ENCODE peak calls at places on chromosomes 6 and 20, in five cellular contexts. P is IMR-90, G is H9, B is mesenchymal stem cell, D is H1. J is an unnamed sample. For H3K9me3, the result is how much of the 10 kb centered on the place peaks cover.

GRCh38 chr20:2698912-2699311 is 6.3 kb downstream of the EBF4 start:
- DNase-seq in P (no peak), G (no peak), B (no peak), D (peak), J (no peak)

GRCh38 chr6:57063847-57064246 is 17.4 kb downstream of the KIAA1586 start:
- DNase-seq in P (no peak), G (no peak), B (no peak), D (no peak), J (no peak)

GRCh38 chr6:27902335-27903314 is 9.6 kb downstream of the OR2B2 start:
- DNase-seq in P (peak), G (peak), B (peak), D (peak), J (peak)

GRCh38 chr6:34791164-34791841 is 580 bp upstream of the BLTP3A start:
- DNase-seq in P (peak), G (peak), B (peak), D (peak), J (peak)

GRCh38 chr6:121760191-121760590 is 324.7 kb downstream of the GJA1 start:
- DNase-seq in P (no peak), G (no peak), B (no peak), D (no peak), J (no peak)

GRCh38 chr6:167680605-167681149 is 146.0 kb upstream of the AFDN start:
- DNase-seq in P (no peak), G (no peak), B (no peak), D (no peak), J (no peak)

GRCh38 chr6:132357120-132357519 is 44.2 kb downstream of the MOXD1 start:
- DNase-seq in P (peak), G (no peak), B (peak), D (no peak), J (no peak)

GRCh38 chr20:63697868-63698545 is 1.6 kb downstream of the TNFRSF6B start:
- DNase-seq in P (no peak), G (peak), B (no peak), D (peak), J (no peak)

GRCh38 chr6:31663087-31663960 is 1.5 kb downstream of the GPANK1 start:
- DNase-seq in P (peak), G (no peak), B (peak), D (no peak), J (no peak)

GRCh38 chr20:33875534-33876026 is 64.4 kb downstream of the CHMP4B start:
- DNase-seq in P (no peak), G (no peak), B (no peak), D (no peak), J (no peak)

DNA sequence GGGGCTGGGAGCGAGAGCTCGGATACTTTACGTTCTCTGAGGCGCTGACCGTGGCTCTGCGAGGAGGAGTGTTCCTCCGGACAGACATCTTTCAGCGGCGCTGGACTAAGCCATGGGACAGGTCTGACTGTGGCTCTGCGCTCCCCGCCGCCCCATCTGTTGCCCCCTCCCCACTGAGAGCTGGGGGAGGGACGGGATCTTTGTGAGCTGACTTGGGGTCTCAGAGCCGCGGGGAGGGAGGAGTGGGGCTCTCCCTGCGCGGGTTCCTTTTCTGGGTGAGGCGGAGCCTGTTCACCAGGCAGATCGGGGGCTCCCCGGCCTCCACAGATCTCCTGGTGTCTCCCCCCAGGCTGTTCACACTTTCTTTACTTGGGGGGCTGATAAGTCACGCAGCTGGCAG is 11.3 kb upstream of the GATA5 start:
- DNase-seq in P (no peak), G (no peak), B (no peak), D (no peak), J (no peak)
- H3K27ac ChIP-seq in P (no peak), G (no peak), B (no peak), D (no peak), J (no peak)

GRCh38 chr20:52926505-52926904 is 45.7 kb upstream of the TSHZ2 start:
- DNase-seq in P (no peak), G (no peak), B (no peak), D (no peak), J (no peak)
- H3K9me3 ChIP-seq in P (under half), G (under half), B (under half), D (under half), J (under half)

DNA sequence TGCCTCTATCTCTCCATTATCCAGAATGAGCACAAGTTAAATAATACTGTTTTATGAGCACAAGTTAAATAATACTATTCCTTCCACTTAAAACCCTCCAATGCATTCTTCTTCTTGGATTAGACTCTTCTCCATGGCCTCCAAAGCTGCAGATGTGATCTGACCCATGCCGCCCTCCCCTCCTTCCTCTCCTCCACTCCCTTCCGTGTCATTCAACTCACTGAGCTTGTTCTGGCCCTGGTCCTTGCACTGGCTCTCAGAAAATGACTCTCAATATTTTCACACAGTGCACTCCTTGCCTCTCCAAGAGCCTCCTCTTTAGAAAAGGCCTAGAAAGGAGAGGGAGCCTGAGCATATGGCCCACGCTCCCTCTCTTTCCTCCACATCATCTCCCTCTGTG is 125.0 kb upstream of the CD93 start:
- DNase-seq in P (no peak), G (no peak), B (no peak), D (peak), J (no peak)
- H2BK5ac ChIP-seq in P (no peak), G (no peak), B (no peak), D (no peak), J (no peak)

GRCh38 chr6:123448306-123448884 is 188.4 kb downstream of the TRDN start:
- DNase-seq in P (no peak), G (no peak), B (no peak), D (no peak), J (no peak)

GRCh38 chr6:123447315-123447937 is 189.3 kb downstream of the TRDN start:
- DNase-seq in P (no peak), G (no peak), B (no peak), D (no peak), J (no peak)
- H3K27ac ChIP-seq in P (no peak), G (no peak), B (no peak), D (no peak), J (no peak)

GRCh38 chr6:52548353-52548713 is 28.5 kb downstream of the TRAM2 start:
- DNase-seq in P (no peak), G (no peak), B (no peak), D (no peak), J (no peak)

GRCh38 chr6:52547647-52548352 is 29.1 kb downstream of the TRAM2 start:
- DNase-seq in P (peak), G (no peak), B (peak), D (no peak), J (no peak)

GRCh38 chr6:52548999-52549398 is 27.9 kb downstream of the TRAM2 start:
- DNase-seq in P (no peak), G (no peak), B (no peak), D (no peak), J (no peak)

GRCh38 chr6:52550014-52550575 is 26.8 kb downstream of the TRAM2 start:
- DNase-seq in P (no peak), G (no peak), B (no peak), D (no peak), J (no peak)

DNA sequence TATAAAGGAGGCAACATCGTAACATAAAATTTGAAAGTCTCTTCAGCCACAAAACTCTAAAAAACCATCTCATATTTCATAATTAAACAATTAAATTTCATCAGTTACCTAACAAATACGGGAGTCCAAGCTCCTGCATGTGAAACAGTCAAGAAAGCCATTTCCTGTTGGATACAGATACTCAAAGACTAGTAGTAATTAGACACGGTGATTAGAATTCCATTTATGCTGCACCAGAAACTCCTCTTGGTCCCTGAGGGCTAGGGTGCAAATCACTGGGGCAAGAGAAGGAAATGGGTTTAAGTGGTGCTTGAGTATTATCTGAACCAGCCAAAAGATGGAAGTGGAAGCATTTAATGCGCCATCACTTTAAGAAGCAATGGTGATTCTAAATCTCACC is 27.4 kb downstream of the TRAM2 start:
- DNase-seq in P (no peak), G (no peak), B (no peak), D (no peak), J (no peak)
- H3K9me3 ChIP-seq in P (under half), G (under half), B (under half), D (under half), J (under half)